ENCODE peak calls at places on chromosomes 11 and 22, in nine cellular contexts. W is A549, I is AG04449, U is NB4, K is sigmoid colon, R is AG04450, A is testis, D is body of pancreas, Z is lower leg skin. V is an unnamed sample.

GRCh38 chr11:12902784-12903491 is 106.2 kb upstream of the RASSF10 start:
- DNase-seq in W (no peak), I (no peak), U (no peak), K (no peak), R (no peak), A (no peak), D (no peak), Z (no peak), V (no peak)

GRCh38 chr11:66951927-66952337 is 6.3 kb downstream of the PC start:
- DNase-seq in W (no peak), I (no peak), U (no peak), K (no peak), R (no peak), A (no peak), D (peak), Z (no peak), V (no peak)

GRCh38 chr11:34149786-34150185 is 44.4 kb downstream of the NAT10 start:
- DNase-seq in W (peak), I (no peak), U (peak), K (no peak), R (no peak), A (no peak), D (no peak), Z (no peak), V (no peak)

GRCh38 chr22:38056969-38057841 is at the start of gene PICK1:
- DNase-seq in W (peak), I (peak), U (peak), K (peak), R (peak), A (peak), D (peak), Z (peak), V (peak)

GRCh38 chr22:17366830-17367229 is 2.4 kb upstream of the CECR2 start:
- DNase-seq in W (peak), I (no peak), U (peak), K (peak), R (no peak), A (peak), D (no peak), Z (no peak), V (no peak)

GRCh38 chr11:70912226-70912840 is 340.0 kb downstream of the SHANK2 start:
- DNase-seq in W (no peak), I (no peak), U (peak), K (no peak), R (no peak), A (no peak), D (no peak), Z (no peak), V (no peak)

GRCh38 chr22:31099841-31100761 is 7.3 kb downstream of the SELENOM start:
- DNase-seq in W (no peak), I (no peak), U (no peak), K (peak), R (no peak), A (no peak), D (no peak), Z (no peak), V (no peak)

GRCh38 chr22:29988719-29989118 is 91.5 kb upstream of the HORMAD2 start:
- DNase-seq in W (no peak), I (no peak), U (no peak), K (no peak), R (no peak), A (no peak), D (no peak), Z (no peak), V (no peak)

GRCh38 chr11:12149672-12150225 is 39.4 kb downstream of the MICAL2 start:
- DNase-seq in W (no peak), I (no peak), U (peak), K (no peak), R (no peak), A (peak), D (no peak), Z (no peak), V (no peak)

GRCh38 chr22:23565942-23566715 is 14.0 kb downstream of the IGLL1 start:
- DNase-seq in W (no peak), I (no peak), U (no peak), K (peak), R (no peak), A (no peak), D (peak), Z (no peak), V (no peak)

GRCh38 chr11:44456544-44457270 is 108.8 kb upstream of the CD82 start:
- DNase-seq in W (peak), I (no peak), U (peak), K (no peak), R (no peak), A (no peak), D (no peak), Z (no peak), V (no peak)

GRCh38 chr22:49633010-49633324 is 194.7 kb downstream of the BRD1 start:
- DNase-seq in W (no peak), I (no peak), U (no peak), K (no peak), R (no peak), A (no peak), D (no peak), Z (no peak), V (no peak)

GRCh38 chr22:28112548-28113043 is 193.5 kb upstream of the PITPNB start:
- DNase-seq in W (no peak), I (no peak), U (peak), K (peak), R (no peak), A (peak), D (peak), Z (peak), V (peak)

GRCh38 chr11:26931248-26931631 is 62.7 kb upstream of the FIBIN start:
- DNase-seq in W (no peak), I (no peak), U (no peak), K (no peak), R (no peak), A (no peak), D (no peak), Z (no peak), V (no peak)

GRCh38 chr11:96105197-96105895 is 181.4 kb upstream of the MTMR2 start:
- DNase-seq in W (no peak), I (no peak), U (no peak), K (no peak), R (no peak), A (no peak), D (no peak), Z (no peak), V (no peak)

GRCh38 chr22:23246982-23247766 is 66.9 kb downstream of the BCR start:
- DNase-seq in W (no peak), I (no peak), U (no peak), K (no peak), R (no peak), A (no peak), D (no peak), Z (no peak), V (no peak)

GRCh38 chr11:117966908-117967307 is 19.3 kb upstream of the IL10RA start:
- DNase-seq in W (no peak), I (no peak), U (no peak), K (no peak), R (no peak), A (no peak), D (no peak), Z (no peak), V (no peak)

GRCh38 chr22:28108851-28109250 is 189.8 kb upstream of the PITPNB start:
- DNase-seq in W (no peak), I (no peak), U (no peak), K (no peak), R (no peak), A (no peak), D (no peak), Z (no peak), V (no peak)

GRCh38 chr11:60570970-60571369 is 55.8 kb downstream of the MS4A13 start:
- DNase-seq in W (no peak), I (no peak), U (peak), K (no peak), R (no peak), A (no peak), D (no peak), Z (no peak), V (no peak)

GRCh38 chr11:108973402-108974119 is 308.7 kb downstream of the DDX10 start:
- DNase-seq in W (peak), I (peak), U (no peak), K (no peak), R (peak), A (no peak), D (no peak), Z (no peak), V (peak)

GRCh38 chr22:39661842-39662676 is 91.5 kb downstream of the CACNA1I start:
- DNase-seq in W (no peak), I (no peak), U (no peak), K (no peak), R (no peak), A (peak), D (peak), Z (peak), V (no peak)

GRCh38 chr22:16963189-16963945 is 44.7 kb downstream of the GAB4 start:
- DNase-seq in W (no peak), I (no peak), U (no peak), K (no peak), R (no peak), A (no peak), D (no peak), Z (no peak), V (no peak)

GRCh38 chr11:47389577-47390072 is 11.3 kb upstream of the SPI1 start:
- DNase-seq in W (no peak), I (no peak), U (no peak), K (no peak), R (no peak), A (no peak), D (no peak), Z (no peak), V (no peak)

GRCh38 chr11:134522782-134523570 is 110.9 kb upstream of the B3GAT1 start:
- DNase-seq in W (no peak), I (no peak), U (no peak), K (peak), R (no peak), A (no peak), D (no peak), Z (no peak), V (no peak)

GRCh38 chr11:65545853-65546216 is 12.3 kb downstream of the LTBP3 start:
- DNase-seq in W (no peak), I (no peak), U (no peak), K (no peak), R (no peak), A (no peak), D (no peak), Z (no peak), V (no peak)

GRCh38 chr11:102464037-102464436 is 11.5 kb upstream of the TMEM123 start:
- DNase-seq in W (no peak), I (no peak), U (no peak), K (no peak), R (no peak), A (no peak), D (no peak), Z (no peak), V (no peak)

GRCh38 chr22:32752326-32752725 is 49.2 kb upstream of the TIMP3 start:
- DNase-seq in W (no peak), I (no peak), U (no peak), K (no peak), R (no peak), A (no peak), D (no peak), Z (no peak), V (no peak)

GRCh38 chr11:70314730-70315129 is 44.2 kb downstream of the PPFIA1 start:
- DNase-seq in W (no peak), I (no peak), U (peak), K (peak), R (no peak), A (no peak), D (no peak), Z (no peak), V (no peak)

GRCh38 chr22:21761086-21761485 is 25.5 kb upstream of the YPEL1 start:
- DNase-seq in W (no peak), I (no peak), U (no peak), K (no peak), R (peak), A (no peak), D (no peak), Z (no peak), V (no peak)

GRCh38 chr11:121722431-121723256 is 269.9 kb upstream of the SORL1-AS1 start:
- DNase-seq in W (no peak), I (no peak), U (no peak), K (peak), R (peak), A (peak), D (peak), Z (peak), V (peak)

GRCh38 chr11:78564037-78564888 is 10.4 kb downstream of the NARS2 start:
- DNase-seq in W (peak), I (no peak), U (peak), K (no peak), R (peak), A (peak), D (peak), Z (peak), V (peak)

GRCh38 chr11:134037093-134037908 is 31.6 kb upstream of the JAM3 start:
- DNase-seq in W (no peak), I (no peak), U (peak), K (peak), R (peak), A (peak), D (peak), Z (peak), V (peak)

GRCh38 chr11:118691926-118692830 is 12.7 kb upstream of the TREH start:
- DNase-seq in W (no peak), I (no peak), U (peak), K (no peak), R (no peak), A (no peak), D (no peak), Z (no peak), V (peak)

GRCh38 chr11:108122166-108122628 is 830 bp downstream of the ACAT1 start:
- DNase-seq in W (no peak), I (no peak), U (peak), K (no peak), R (no peak), A (peak), D (peak), Z (peak), V (peak)

GRCh38 chr22:39237276-39238123 is 7.3 kb downstream of the PDGFB start:
- DNase-seq in W (no peak), I (no peak), U (peak), K (no peak), R (no peak), A (no peak), D (no peak), Z (no peak), V (no peak)

GRCh38 chr11:34921156-34921555 is 4.7 kb downstream of the PDHX start:
- DNase-seq in W (no peak), I (no peak), U (no peak), K (no peak), R (no peak), A (no peak), D (no peak), Z (no peak), V (no peak)

GRCh38 chr11:115660072-115660805 is 156.0 kb upstream of the CADM1 start:
- DNase-seq in W (no peak), I (no peak), U (no peak), K (no peak), R (no peak), A (no peak), D (no peak), Z (no peak), V (no peak)

GRCh38 chr11:75810637-75811383 is 4.2 kb upstream of the UVRAG start:
- DNase-seq in W (no peak), I (no peak), U (peak), K (no peak), R (no peak), A (no peak), D (no peak), Z (no peak), V (no peak)

GRCh38 chr11:62791501-62792192 is at the start of gene TMEM223:
- DNase-seq in W (peak), I (no peak), U (peak), K (peak), R (no peak), A (peak), D (peak), Z (peak), V (peak)
- TF ChIP-seq CTCF in W (no peak), I (peak), U (no peak), K (no peak), R (no peak), A (peak), D (peak), Z (no peak), V (peak)

GRCh38 chr11:46117842-46118241 is 3.4 kb downstream of the PHF21A start:
- DNase-seq in W (no peak), I (no peak), U (peak), K (no peak), R (no peak), A (no peak), D (no peak), Z (no peak), V (no peak)
- H3K4me3 ChIP-seq in W (no peak), I (peak), U (peak), K (no peak), R (peak), A (no peak), D (no peak), Z (no peak), V (no peak)

DNA sequence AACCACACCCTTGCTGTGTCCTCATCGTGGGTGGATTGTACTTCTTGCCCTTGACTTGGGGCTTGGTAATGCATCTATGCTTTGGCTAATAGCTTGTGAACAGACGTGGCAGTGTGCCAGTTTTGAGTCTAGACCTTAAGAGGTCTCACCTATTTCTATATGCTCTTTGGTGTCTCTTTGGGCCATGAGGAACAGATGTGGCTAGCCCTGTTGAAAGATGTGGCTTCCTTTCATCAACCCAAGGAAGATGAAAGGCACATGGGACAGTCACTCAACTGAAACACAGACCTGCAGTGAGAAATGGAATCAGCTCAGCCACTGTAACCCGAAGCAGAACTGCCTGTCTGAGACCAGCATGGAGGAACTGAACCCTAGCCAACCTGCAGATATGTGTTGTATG is 7.9 kb upstream of the NELL1 start:
- DNase-seq in W (no peak), I (no peak), U (no peak), K (no peak), R (no peak), A (no peak), D (no peak), Z (no peak), V (no peak)
- TF ChIP-seq CTCF in W (no peak), I (no peak), U (no peak), K (no peak), R (no peak), A (no peak), D (no peak), Z (no peak), V (no peak)

GRCh38 chr11:2462986-2463765 is 18.4 kb downstream of the KCNQ1 start:
- DNase-seq in W (no peak), I (no peak), U (no peak), K (peak), R (no peak), A (peak), D (peak), Z (no peak), V (no peak)
- H3K4me3 ChIP-seq in W (no peak), I (no peak), U (no peak), K (no peak), R (no peak), A (no peak), D (no peak), Z (no peak), V (no peak)

DNA sequence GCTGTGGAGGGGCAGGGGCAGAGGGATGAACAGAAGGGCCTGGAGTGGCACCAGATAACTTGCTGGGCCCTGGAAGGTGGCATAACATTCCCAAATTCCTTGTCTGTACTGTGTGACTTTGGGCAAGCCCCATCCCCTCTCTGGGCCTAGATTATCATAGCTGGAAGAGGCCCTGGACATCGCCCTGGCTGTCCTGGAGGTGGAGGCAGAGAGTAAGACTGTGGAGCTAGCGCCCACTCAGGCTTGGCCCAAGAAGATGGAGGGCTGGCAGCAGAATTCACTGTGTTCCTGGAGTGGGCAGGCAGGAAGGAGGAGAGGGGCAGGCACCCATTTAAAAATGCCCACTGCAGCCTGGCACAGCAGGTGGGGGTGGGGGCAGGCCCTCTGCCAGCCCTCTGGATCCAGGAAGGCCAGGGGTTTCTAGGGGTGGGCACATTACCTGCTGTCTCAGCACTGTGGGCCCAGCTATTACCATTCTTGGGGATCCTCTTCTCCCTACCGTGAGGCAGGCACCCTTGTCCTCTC is 22.6 kb downstream of the ARHGEF17 start:
- DNase-seq in W (peak), I (no peak), U (no peak), K (no peak), R (no peak), A (no peak), D (no peak), Z (no peak), V (peak)
- TF ChIP-seq CTCF in W (no peak), I (peak), U (no peak), K (peak), R (peak), A (no peak), D (no peak), Z (no peak), V (peak)

V was measured in brain microvascular endothelial cell.